ENCODE peak calls at places on chromosomes 11 and 22, in four cellular contexts. X is K562, O is HepG2, R is GM12878. E is an unnamed sample.

GRCh38 chr11:110317516-110317932 is 21.1 kb upstream of the RDX start:
- ATAC-seq in X (peak), O (no peak), R (no peak), E (no peak)

GRCh38 chr11:64007160-64007628 is 21.0 kb downstream of the OTUB1 start:
- ATAC-seq in X (peak), O (peak), R (no peak), E (peak)

GRCh38 chr11:84012171-84012826 is 726.1 kb upstream of the CCDC90B start:
- ATAC-seq in X (no peak), O (no peak), R (no peak), E (peak)

GRCh38 chr11:45169310-45170072 is 23.1 kb downstream of the PRDM11 start:
- ATAC-seq in X (no peak), O (no peak), R (no peak), E (no peak)

GRCh38 chr22:22403771-22404170 is 104.8 kb downstream of the ZNF280B start:
- ATAC-seq in X (peak), O (peak), R (peak), E (no peak)

GRCh38 chr11:17014774-17015638 is 792 bp upstream of the PLEKHA7 start:
- ATAC-seq in X (peak), O (peak), R (peak), E (no peak)

GRCh38 chr11:22730319-22730718 is 63.9 kb downstream of the GAS2 start:
- ATAC-seq in X (no peak), O (peak), R (peak), E (no peak)

GRCh38 chr11:34406413-34406812 is 32.3 kb upstream of the CAT start:
- ATAC-seq in X (no peak), O (no peak), R (no peak), E (no peak)

GRCh38 chr11:12587333-12587997 is 86.8 kb upstream of the TEAD1 start:
- ATAC-seq in X (peak), O (no peak), R (no peak), E (no peak)

GRCh38 chr22:39556970-39557811 is 13.4 kb upstream of the CACNA1I start:
- ATAC-seq in X (peak), O (no peak), R (peak), E (no peak)

GRCh38 chr11:82403640-82404305 is 329.9 kb downstream of the FAM181B start:
- ATAC-seq in X (no peak), O (no peak), R (no peak), E (no peak)

GRCh38 chr11:2805388-2806057 is 80.1 kb downstream of the CDKN1C start:
- ATAC-seq in X (peak), O (no peak), R (no peak), E (no peak)

GRCh38 chr22:49715450-49715849 is 112.2 kb downstream of the BRD1 start:
- ATAC-seq in X (no peak), O (no peak), R (no peak), E (no peak)

GRCh38 chr11:112724194-112724790 is 236.9 kb upstream of the NCAM1 start:
- ATAC-seq in X (no peak), O (peak), R (no peak), E (no peak)

GRCh38 chr11:45355706-45356041 is 69.5 kb upstream of the SYT13 start:
- ATAC-seq in X (no peak), O (no peak), R (no peak), E (no peak)

GRCh38 chr22:50114221-50114981 is 24.6 kb downstream of the MOV10L1 start:
- ATAC-seq in X (no peak), O (no peak), R (no peak), E (no peak)

DNA sequence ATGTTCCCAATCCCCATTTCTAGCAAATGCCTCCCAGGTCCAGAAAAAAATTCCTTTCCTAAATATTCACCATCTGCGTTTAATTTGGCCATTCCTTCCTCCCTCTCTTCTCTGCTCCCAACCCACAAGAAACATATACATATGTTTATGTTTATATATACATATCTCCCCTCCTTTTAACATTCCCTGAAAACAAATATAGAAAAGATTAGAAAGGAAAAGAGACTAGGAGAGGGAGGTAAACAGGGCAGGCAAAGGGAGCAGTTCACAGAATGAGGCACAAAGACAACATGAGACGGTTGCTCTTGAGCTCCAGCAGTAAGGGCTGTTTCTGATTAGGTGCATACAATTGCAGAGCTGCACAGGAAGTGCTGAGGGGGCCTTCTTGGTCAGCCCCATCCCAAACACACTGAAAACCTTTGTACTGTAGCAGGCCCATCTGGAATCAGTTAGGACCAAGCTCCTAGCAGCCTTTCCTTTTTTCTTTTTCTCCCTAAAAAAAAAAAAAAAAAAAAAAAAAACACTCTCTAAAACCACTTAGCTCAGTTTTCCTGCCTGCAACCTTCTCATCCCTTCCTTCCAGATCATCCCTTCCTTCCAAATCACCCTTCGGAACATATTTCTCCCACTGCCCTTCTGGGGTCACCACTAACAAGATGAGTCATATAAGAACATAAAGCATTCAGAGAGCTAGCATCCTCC is 57.1 kb downstream of the RBFOX2 start:
- ATAC-seq in X (no peak), O (peak), R (no peak), E (no peak)
- TF ChIP-seq POLR2AphosphoS5 in X (no peak), O (no peak), R (no peak), E (no peak)

GRCh38 chr22:30566125-30566524 is 8.3 kb downstream of the GAL3ST1 start:
- ATAC-seq in X (no peak), O (peak), R (no peak), E (no peak)
- TF ChIP-seq POLR2A in X (no peak), O (no peak), R (no peak), E (no peak)

GRCh38 chr11:114163231-114163631 is 103.7 kb downstream of the ZBTB16 start:
- ATAC-seq in X (no peak), O (no peak), R (no peak), E (no peak)

GRCh38 chr11:114162719-114163123 is 103.2 kb downstream of the ZBTB16 start:
- ATAC-seq in X (no peak), O (no peak), R (no peak), E (peak)

GRCh38 chr11:114164546-114164945 is 105.0 kb downstream of the ZBTB16 start:
- ATAC-seq in X (no peak), O (no peak), R (no peak), E (no peak)

GRCh38 chr11:114165326-114166230 is 106.1 kb downstream of the ZBTB16 start:
- ATAC-seq in X (no peak), O (no peak), R (no peak), E (no peak)

DNA sequence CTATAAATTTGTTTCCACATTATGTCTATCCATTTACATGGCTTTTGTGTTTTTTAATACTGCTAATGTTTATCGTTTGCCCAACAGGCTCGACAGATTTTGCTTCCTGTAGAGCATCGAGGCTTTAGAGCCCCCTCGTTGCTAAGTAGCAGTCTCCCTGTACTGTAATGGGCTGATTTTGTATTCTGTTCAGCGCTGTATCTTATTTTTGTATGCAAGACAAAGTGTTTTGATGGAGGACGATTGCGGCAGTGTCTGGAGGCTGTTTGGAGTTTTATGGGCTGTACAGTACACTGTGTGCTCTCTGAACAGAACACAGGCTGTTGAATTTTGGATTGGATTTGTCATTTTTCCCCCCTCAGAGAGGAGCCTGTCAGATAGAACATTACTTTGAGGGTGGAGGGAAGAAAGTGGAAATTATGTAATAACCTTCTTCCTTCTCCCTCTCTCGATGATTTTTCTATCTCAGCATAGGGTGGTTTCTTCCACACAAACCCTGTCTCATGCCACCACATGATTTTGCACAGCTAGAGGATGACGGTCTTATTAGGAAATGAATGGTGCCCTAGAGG is 104.4 kb downstream of the ZBTB16 start:
- ATAC-seq in X (no peak), O (no peak), R (no peak), E (peak)
- TF ChIP-seq POLR2AphosphoS5 in X (no peak), O (no peak), R (no peak), E (peak)

DNA sequence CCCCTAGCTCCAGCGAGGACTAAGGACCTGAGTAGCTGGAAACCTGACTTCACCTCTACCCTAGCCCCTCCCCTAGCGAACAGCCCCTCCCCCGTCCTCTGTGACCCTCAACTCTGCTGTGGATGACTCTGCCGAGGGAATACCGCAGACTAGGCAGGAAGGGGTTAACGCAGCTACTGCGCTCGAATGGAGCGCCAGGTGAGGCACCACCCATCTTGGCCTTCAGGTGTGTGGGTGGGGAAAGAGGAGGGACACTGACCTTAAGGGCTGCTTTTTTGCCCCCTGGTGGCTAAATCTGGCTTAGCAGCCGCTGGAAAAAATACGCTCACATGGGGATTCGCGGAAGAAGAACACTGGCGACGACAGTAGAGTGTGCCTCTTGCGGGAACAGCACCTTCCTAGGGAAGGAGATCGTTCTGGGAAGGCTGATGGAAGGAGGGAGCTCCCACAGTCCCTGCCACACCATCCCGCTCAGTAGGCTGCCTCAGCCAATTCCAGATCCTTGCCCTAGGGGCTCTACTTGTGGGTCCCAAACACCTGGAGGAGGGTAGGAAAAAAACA is 4.5 kb upstream of the BCL9L start:
- ATAC-seq in X (peak), O (peak), R (peak), E (peak)
- TF ChIP-seq POLR2A in X (peak), O (no peak), R (no peak), E (no peak)

E was measured in gastroesophageal sphincter.